ENCODE peak calls at places on chromosomes 1 and 21, in seven cellular contexts. C is kidney; Z is fibroblast of mammary gland; J is effector memory CD4-positive, alpha-beta T cell; N is midbrain; H is SJCRH30; R is stimulated activated CD4-positive, alpha-beta T cell treated with anti-CD3 and anti-CD28 coated beads, Interleukin-12 subunit alpha, Interleukin-12 subunit beta, amount 100 ng/mL, for 4 hours. A is an unnamed sample.

GRCh38 chr1:159889821-159890252 is 10.1 kb downstream of the CFAP45 start:
- DNase-seq in C (no peak), Z (peak; percentile 96), J (no peak), N (peak; percentile 7), H (peak; percentile 41), R (no peak), A (peak; percentile 15)

GRCh38 chr1:167601442-167602380 is 28.3 kb upstream of the RCSD1 start:
- DNase-seq in C (no peak), Z (no peak), J (no peak), N (peak; percentile 35), H (no peak), R (no peak), A (peak; percentile 39)

GRCh38 chr1:112335351-112335750 is 60.7 kb upstream of the CTTNBP2NL start:
- DNase-seq in C (no peak), Z (peak; percentile 72), J (no peak), N (no peak), H (no peak), R (no peak), A (peak; percentile 34)

GRCh38 chr1:58929667-58930325 is 145.9 kb upstream of the JUN start:
- DNase-seq in C (no peak), Z (peak; percentile 27), J (peak; percentile 36), N (no peak), H (no peak), R (peak; percentile 58), A (no peak)

GRCh38 chr1:36843906-36844610 is 190.3 kb downstream of the GRIK3 start:
- DNase-seq in C (peak; percentile 48), Z (no peak), J (no peak), N (no peak), H (no peak), R (no peak), A (no peak)

GRCh38 chr1:50195205-50195604 is 86.5 kb downstream of the ELAVL4 start:
- DNase-seq in C (no peak), Z (no peak), J (no peak), N (no peak), H (no peak), R (no peak), A (no peak)

GRCh38 chr21:27649323-27649722 is 682.4 kb upstream of the ADAMTS5 start:
- DNase-seq in C (no peak), Z (peak; percentile 97), J (no peak), N (no peak), H (no peak), R (no peak), A (no peak)

GRCh38 chr1:204702552-204703270 is 17.2 kb upstream of the LRRN2 start:
- DNase-seq in C (no peak), Z (no peak), J (no peak), N (no peak), H (no peak), R (no peak), A (no peak)

GRCh38 chr1:116478621-116479020 is 92.2 kb downstream of the CD58 start:
- DNase-seq in C (no peak), Z (no peak), J (no peak), N (no peak), H (no peak), R (no peak), A (no peak)

GRCh38 chr1:210099921-210100320 is 132.7 kb upstream of the SERTAD4 start:
- DNase-seq in C (no peak), Z (no peak), J (no peak), N (no peak), H (no peak), R (no peak), A (peak; percentile 70)

GRCh38 chr1:212281589-212281988 is 3.6 kb upstream of the PPP2R5A start:
- DNase-seq in C (no peak), Z (peak; percentile 56), J (no peak), N (no peak), H (no peak), R (no peak), A (no peak)

GRCh38 chr1:2091611-2092604 is 41.7 kb downstream of the PRKCZ start:
- DNase-seq in C (no peak), Z (peak; percentile 10), J (peak; percentile 14), N (peak; percentile 53), H (no peak), R (peak; percentile 38), A (no peak)

GRCh38 chr1:75954594-75954993 is 22.4 kb upstream of the ASB17 start:
- DNase-seq in C (no peak), Z (peak; percentile 11), J (no peak), N (no peak), H (no peak), R (no peak), A (peak; percentile 52)

GRCh38 chr1:94522304-94522703 is 19.3 kb downstream of the F3 start:
- DNase-seq in C (no peak), Z (peak; percentile 78), J (no peak), N (peak; percentile 56), H (peak; percentile 49), R (no peak), A (peak; percentile 52)

GRCh38 chr1:79787631-79788030 is 781.1 kb upstream of the ADGRL4 start:
- DNase-seq in C (no peak), Z (no peak), J (no peak), N (no peak), H (no peak), R (no peak), A (no peak)

GRCh38 chr1:206757524-206758266 is 12.9 kb upstream of the IL19 start:
- DNase-seq in C (no peak), Z (no peak), J (no peak), N (no peak), H (no peak), R (no peak), A (no peak)

GRCh38 chr1:26833432-26834405 is 7.2 kb downstream of the ZDHHC18 start:
- DNase-seq in C (peak; percentile 83), Z (no peak), J (peak; percentile 93), N (no peak), H (no peak), R (peak; percentile 71), A (no peak)

GRCh38 chr1:147080671-147081394 is 91.4 kb downstream of the PRKAB2 start:
- DNase-seq in C (peak; percentile 45), Z (no peak), J (no peak), N (no peak), H (no peak), R (peak; percentile 4), A (no peak)

GRCh38 chr1:59903136-59903754 is 23.3 kb downstream of the CYP2J2 start:
- DNase-seq in C (no peak), Z (peak; percentile 25), J (no peak), N (peak; percentile 69), H (no peak), R (no peak), A (peak; percentile 61)